ENCODE peak calls at places on chromosomes 2 and 18, in ten cellular contexts. K is HCT116, H is GM12878, I is fibroblast of lung, Z is K562, J is hepatocyte, G is GM23338, B is PC-3, F is IMR-90, X is neuronal stem cell. R is an unnamed sample.

GRCh38 chr2:120992791-120993555 is 257.3 kb downstream of the GLI2 start:
- DNase-seq in K (no peak), H (no peak), I (no peak), Z (no peak), J (no peak), G (no peak), B (no peak), F (no peak), X (no peak), R (no peak)

GRCh38 chr2:84800194-84800805 is 80.6 kb downstream of the TRABD2A start:
- DNase-seq in K (no peak), H (no peak), I (no peak), Z (no peak), J (no peak), G (no peak), B (no peak), F (no peak), X (no peak), R (no peak)

GRCh38 chr2:100289020-100289419 is 33.3 kb downstream of the LONRF2 start:
- DNase-seq in K (no peak), H (no peak), I (peak), Z (no peak), J (no peak), G (no peak), B (no peak), F (no peak), X (no peak), R (no peak)

GRCh38 chr2:226489765-226490164 is 309.9 kb downstream of the IRS1 start:
- DNase-seq in K (no peak), H (peak), I (peak), Z (no peak), J (no peak), G (no peak), B (peak), F (peak), X (no peak), R (no peak)

GRCh38 chr2:85429924-85430289 is 11.4 kb downstream of the SH2D6 start:
- DNase-seq in K (no peak), H (no peak), I (no peak), Z (peak), J (no peak), G (no peak), B (no peak), F (no peak), X (no peak), R (no peak)

GRCh38 chr18:22164337-22165048 is 4.9 kb upstream of the GATA6 start:
- DNase-seq in K (no peak), H (no peak), I (no peak), Z (no peak), J (peak), G (no peak), B (no peak), F (no peak), X (no peak), R (no peak)

GRCh38 chr2:65300134-65300771 is 72.6 kb downstream of the ACTR2 start:
- DNase-seq in K (no peak), H (no peak), I (peak), Z (no peak), J (no peak), G (no peak), B (peak), F (peak), X (no peak), R (peak)

GRCh38 chr2:119694994-119695521 is 16.1 kb downstream of the TMEM177 start:
- DNase-seq in K (no peak), H (no peak), I (peak), Z (no peak), J (no peak), G (no peak), B (no peak), F (peak), X (no peak), R (peak)

DNA sequence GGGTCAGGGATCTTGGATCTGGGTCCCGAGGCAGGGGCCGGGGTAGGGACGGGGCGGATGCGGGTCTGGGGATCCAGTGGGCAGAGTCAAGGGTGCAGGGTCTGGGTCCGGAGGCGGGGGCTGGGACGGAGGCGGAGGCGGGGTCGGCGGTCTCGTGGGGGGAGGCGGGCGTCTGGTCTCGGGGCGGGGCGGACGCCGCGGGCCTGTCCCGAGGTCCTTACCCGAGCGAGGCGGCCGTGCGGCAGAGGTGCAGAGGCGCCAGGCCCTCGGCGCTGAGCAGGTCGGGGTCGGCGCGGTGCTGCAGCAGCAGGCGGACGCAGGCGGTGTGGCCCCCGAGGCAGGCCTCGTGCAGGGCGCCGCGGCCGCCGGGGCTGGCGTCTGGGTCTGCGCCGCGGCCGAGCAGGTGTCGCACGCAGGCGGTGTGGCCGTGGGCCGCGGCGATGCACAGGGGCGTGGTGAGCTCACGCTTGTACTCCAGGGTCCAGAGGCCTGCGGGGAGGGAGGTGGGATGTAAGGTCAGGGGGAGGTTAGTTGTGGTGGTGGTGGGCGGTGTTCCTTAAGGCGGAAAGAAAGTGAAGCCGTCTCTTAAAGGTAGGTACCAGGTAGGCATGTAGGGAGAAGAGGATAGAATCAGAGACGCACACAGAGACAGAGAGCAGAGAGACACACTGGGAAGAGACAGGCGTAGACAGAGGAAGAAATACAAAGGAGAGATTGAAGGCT is 26.6 kb downstream of the ASB18 start:
- DNase-seq in K (no peak), H (no peak), I (no peak), Z (no peak), J (peak), G (peak), B (no peak), F (no peak), X (no peak), R (no peak)
- H3K4me3 ChIP-seq in K (no peak), H (no peak), I (no peak), Z (no peak), J (no peak), G (peak), B (no peak), F (no peak), X (no peak), R (no peak)

GRCh38 chr2:237156131-237156856 is 70.6 kb downstream of the COPS8 start:
- DNase-seq in K (no peak), H (no peak), I (peak), Z (no peak), J (peak), G (no peak), B (no peak), F (peak), X (no peak), R (no peak)
- H2AFZ ChIP-seq in K (no peak), H (peak), I (peak), Z (no peak), J (no peak), G (peak), B (no peak), F (peak), X (no peak), R (no peak)

DNA sequence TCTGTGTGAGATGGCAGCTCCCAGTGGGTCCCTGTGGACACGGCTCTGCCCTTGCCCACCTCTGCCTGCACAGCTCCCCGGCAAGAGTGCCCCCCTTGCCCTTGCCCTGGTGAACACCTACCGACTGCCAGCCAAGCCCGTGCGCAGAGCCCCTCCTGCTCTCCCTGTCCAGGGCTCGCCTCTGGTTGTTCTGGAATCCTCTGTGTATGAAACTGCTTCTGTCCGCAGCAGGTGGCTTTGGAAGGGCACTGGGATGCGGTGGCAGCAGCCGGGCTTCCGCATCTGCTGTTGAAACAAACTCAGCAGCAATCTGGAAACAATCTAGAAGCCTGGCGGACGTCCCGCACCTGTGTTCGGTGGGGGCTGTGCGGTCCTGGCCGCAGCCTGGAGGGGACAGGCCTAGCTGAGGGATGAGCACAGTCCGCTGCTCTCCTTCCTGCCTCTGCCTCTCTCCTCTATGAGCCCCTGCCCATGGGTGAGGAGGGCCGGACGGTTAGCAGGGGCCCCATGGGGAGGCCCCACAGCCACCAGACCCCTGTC is 34.0 kb upstream of the KLF11 start:
- DNase-seq in K (no peak), H (no peak), I (no peak), Z (no peak), J (no peak), G (no peak), B (no peak), F (no peak), X (no peak), R (no peak)
- H3K4me3 ChIP-seq in K (no peak), H (no peak), I (no peak), Z (no peak), J (no peak), G (no peak), B (no peak), F (no peak), X (no peak), R (no peak)

GRCh38 chr2:148517822-148518221 is 126.7 kb upstream of the EPC2 start:
- DNase-seq in K (no peak), H (no peak), I (no peak), Z (no peak), J (no peak), G (no peak), B (no peak), F (no peak), X (no peak), R (no peak)
- H2AFZ ChIP-seq in K (no peak), H (no peak), I (no peak), Z (no peak), J (no peak), G (peak), B (no peak), F (no peak), X (no peak), R (no peak)

GRCh38 chr2:9618410-9618809 is 12.4 kb downstream of the YWHAQ start:
- DNase-seq in K (no peak), H (no peak), I (no peak), Z (no peak), J (no peak), G (no peak), B (no peak), F (no peak), X (no peak), R (peak)
- H3K4me3 ChIP-seq in K (no peak), H (no peak), I (no peak), Z (no peak), J (no peak), G (no peak), B (no peak), F (no peak), X (no peak), R (peak)

GRCh38 chr2:98867539-98868309 is 68.3 kb downstream of the CRACDL start:
- DNase-seq in K (no peak), H (no peak), I (peak), Z (no peak), J (no peak), G (no peak), B (peak), F (peak), X (no peak), R (no peak)

GRCh38 chr2:98869868-98870267 is 66.2 kb downstream of the CRACDL start:
- DNase-seq in K (no peak), H (no peak), I (no peak), Z (no peak), J (no peak), G (no peak), B (peak), F (no peak), X (no peak), R (no peak)

GRCh38 chr2:98869272-98869641 is 66.8 kb downstream of the CRACDL start:
- DNase-seq in K (no peak), H (no peak), I (no peak), Z (no peak), J (no peak), G (peak), B (peak), F (no peak), X (no peak), R (no peak)

GRCh38 chr2:98870516-98871158 is 65.4 kb downstream of the CRACDL start:
- DNase-seq in K (no peak), H (no peak), I (no peak), Z (peak), J (no peak), G (peak), B (no peak), F (no peak), X (no peak), R (no peak)

DNA sequence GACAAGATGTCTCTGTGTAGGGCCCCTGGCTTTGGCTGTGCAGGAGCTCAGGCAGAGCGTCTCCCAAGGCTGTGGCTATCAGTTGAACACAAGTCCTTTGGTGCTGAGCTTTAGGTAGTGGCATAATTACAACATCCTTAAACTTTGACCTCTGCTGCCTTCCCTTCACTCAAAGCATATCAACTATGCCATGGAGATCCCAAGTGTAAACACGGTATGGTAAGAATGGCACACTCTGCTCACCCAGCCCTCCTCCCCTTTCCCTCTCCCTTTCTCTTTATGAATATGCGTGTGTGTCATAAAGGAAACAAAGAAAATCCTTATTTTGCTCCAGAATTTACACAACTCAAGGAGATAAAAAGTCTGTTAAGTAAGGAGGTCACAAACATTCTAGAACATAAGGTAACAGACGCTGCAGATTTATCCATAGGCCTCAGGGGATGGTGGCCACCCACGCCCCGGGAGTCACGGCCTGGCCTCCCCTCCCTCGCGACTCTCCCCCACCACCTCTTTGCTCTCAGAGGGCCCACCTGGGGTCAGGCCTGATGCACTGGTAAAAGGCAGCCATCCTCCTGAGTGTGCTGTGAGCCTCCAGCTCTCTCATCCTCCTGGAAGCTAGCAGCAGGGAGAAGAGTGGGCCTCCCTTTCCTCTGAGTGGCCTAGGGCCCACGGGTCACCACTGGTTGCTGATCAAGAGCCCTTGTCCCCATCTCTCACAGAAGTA is 67.3 kb downstream of the CRACDL start:
- DNase-seq in K (no peak), H (no peak), I (no peak), Z (no peak), J (no peak), G (no peak), B (peak), F (no peak), X (no peak), R (no peak)
- H2AFZ ChIP-seq in K (no peak), H (no peak), I (no peak), Z (no peak), J (no peak), G (peak), B (peak), F (peak), X (no peak), R (no peak)

DNA sequence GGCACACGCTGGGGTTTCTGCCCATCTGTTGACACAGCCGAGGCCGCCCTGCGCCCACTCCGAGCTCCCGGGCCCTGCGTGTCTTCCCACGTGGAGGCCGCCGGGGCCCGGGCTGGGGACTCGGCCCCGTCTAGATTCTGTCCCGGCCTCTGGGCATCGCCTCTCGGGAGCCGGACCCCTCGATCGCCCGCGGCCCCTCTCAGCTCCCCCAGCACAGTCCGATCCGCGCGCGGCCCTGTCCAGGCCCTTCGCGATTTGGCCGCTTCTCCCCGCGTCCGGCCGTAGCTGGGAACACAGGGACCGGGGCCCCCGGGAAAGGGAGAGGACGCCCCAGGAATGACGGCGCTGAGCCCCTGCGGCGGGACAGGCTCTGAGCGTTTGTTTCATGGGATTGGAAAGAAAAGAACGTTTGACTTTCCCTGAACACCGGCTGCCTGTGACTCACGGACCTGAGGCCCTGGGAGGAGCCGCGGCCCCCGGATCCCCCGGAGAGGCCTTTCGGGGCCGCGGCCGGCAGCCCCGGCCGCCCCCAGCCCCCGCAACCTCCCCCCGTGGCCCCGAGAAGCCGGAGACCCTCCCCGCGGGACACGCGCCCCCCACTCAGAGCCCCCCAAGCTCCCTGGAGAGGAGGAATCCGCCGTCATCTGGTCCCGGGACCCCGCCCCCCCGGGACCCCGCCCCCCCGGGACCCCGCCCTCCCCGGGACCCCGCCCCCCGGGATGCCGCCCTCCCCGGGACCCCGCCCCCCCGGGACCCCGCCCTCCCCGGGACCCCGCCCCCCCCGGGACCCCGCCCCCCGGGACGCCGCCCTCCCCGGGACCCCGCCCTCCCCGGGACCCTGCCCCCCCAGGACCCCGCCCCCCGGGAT is 62.7 kb upstream of the CTDP1 start:
- DNase-seq in K (no peak), H (no peak), I (peak), Z (no peak), J (peak), G (peak), B (no peak), F (peak), X (peak), R (no peak)
- H3K4me3 ChIP-seq in K (no peak), H (no peak), I (no peak), Z (no peak), J (no peak), G (peak), B (no peak), F (peak), X (no peak), R (no peak)

GRCh38 chr2:69688212-69688611 is 44.7 kb upstream of the AAK1 start:
- DNase-seq in K (no peak), H (no peak), I (no peak), Z (no peak), J (no peak), G (no peak), B (no peak), F (no peak), X (no peak), R (no peak)

GRCh38 chr2:69689466-69689865 is 45.9 kb upstream of the AAK1 start:
- DNase-seq in K (no peak), H (no peak), I (no peak), Z (no peak), J (no peak), G (no peak), B (no peak), F (no peak), X (no peak), R (no peak)

GRCh38 chr2:69685321-69686048 is 41.9 kb upstream of the AAK1 start:
- DNase-seq in K (no peak), H (no peak), I (peak), Z (no peak), J (peak), G (no peak), B (peak), F (peak), X (no peak), R (no peak)

GRCh38 chr2:69689969-69690368 is 46.4 kb upstream of the AAK1 start:
- DNase-seq in K (no peak), H (no peak), I (no peak), Z (no peak), J (no peak), G (no peak), B (no peak), F (no peak), X (no peak), R (no peak)

GRCh38 chr2:69686855-69687254 is 43.3 kb upstream of the AAK1 start:
- DNase-seq in K (no peak), H (no peak), I (no peak), Z (no peak), J (peak), G (no peak), B (no peak), F (no peak), X (no peak), R (no peak)
- H2AFZ ChIP-seq in K (no peak), H (no peak), I (no peak), Z (peak), J (no peak), G (peak), B (no peak), F (no peak), X (no peak), R (no peak)

DNA sequence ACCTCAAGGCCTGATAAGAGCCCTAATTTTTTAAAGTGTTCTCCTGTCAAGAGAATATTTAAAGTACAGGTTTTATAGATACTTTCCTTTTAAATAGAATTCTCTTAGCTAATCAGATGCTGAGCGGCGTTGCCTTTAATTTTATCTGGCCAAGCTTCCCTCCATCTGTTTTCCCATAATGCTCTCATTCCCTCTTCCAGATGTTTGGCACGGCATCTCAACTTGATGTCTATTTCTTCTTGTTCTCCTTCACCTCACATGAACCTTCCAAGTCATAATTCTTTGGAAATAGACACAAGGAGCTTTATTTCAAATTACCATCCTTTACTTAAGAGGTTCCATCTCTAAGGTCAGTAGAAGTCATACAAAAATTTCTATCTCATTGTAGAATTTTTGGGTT is 76.1 kb upstream of the CPO start:
- DNase-seq in K (no peak), H (no peak), I (no peak), Z (no peak), J (no peak), G (no peak), B (no peak), F (no peak), X (no peak), R (no peak)
- H3K4me3 ChIP-seq in K (no peak), H (no peak), I (no peak), Z (no peak), J (no peak), G (no peak), B (no peak), F (no peak), X (no peak), R (no peak)

GRCh38 chr2:211364911-211365310 is 808.5 kb downstream of the CPS1 start:
- DNase-seq in K (no peak), H (no peak), I (no peak), Z (no peak), J (no peak), G (no peak), B (no peak), F (no peak), X (no peak), R (no peak)
- H2AFZ ChIP-seq in K (no peak), H (no peak), I (no peak), Z (no peak), J (no peak), G (no peak), B (no peak), F (no peak), X (peak), R (no peak)